ENCODE peak calls at places on chromosome 7, in five cellular contexts. X is K562, F is sigmoid colon, C is AG10803, O is cardiac muscle cell. I is an unnamed sample.

GRCh38 chr7:24725554-24726260 is 31.6 kb downstream of the GSDME start:
- DNase-seq in O (no peak), C (no peak), X (no peak), F (no peak), I (no peak)

GRCh38 chr7:101862280-101863220 is 45.1 kb downstream of the CUX1 start:
- DNase-seq in F (peak), X (peak), C (no peak), O (no peak), I (no peak)

GRCh38 chr7:4888161-4888560 is 4.6 kb upstream of the RADIL start:
- DNase-seq in C (no peak), F (no peak), O (no peak), X (no peak), I (no peak)

GRCh38 chr7:67764312-67764711 is 767.7 kb downstream of the TYW1 start:
- DNase-seq in X (no peak), O (no peak), C (no peak), F (no peak), I (no peak)

GRCh38 chr7:143891457-143891856 is 10.5 kb downstream of the TCAF1 start:
- DNase-seq in C (no peak), X (no peak), O (no peak), F (no peak), I (no peak)

GRCh38 chr7:148336411-148336810 is 254.2 kb upstream of the C7orf33 start:
- DNase-seq in O (no peak), X (no peak), C (no peak), F (no peak), I (no peak)

GRCh38 chr7:94216944-94217461 is 177.7 kb upstream of the COL1A2 start:
- DNase-seq in C (no peak), O (peak), F (no peak), X (no peak), I (no peak)

GRCh38 chr7:134935701-134936100 is 50.6 kb upstream of the AGBL3 start:
- DNase-seq in F (no peak), O (no peak), X (no peak), C (no peak), I (no peak)

GRCh38 chr7:69430502-69431145 is 167.7 kb upstream of the AUTS2 start:
- DNase-seq in F (peak), C (peak), O (peak), X (peak), I (no peak)

GRCh38 chr7:16652888-16653287 is 6.9 kb downstream of the BZW2 start:
- DNase-seq in F (no peak), X (no peak), O (no peak), C (no peak), I (no peak)

GRCh38 chr7:129646369-129647021 is 35.0 kb downstream of the NRF1 start:
- DNase-seq in O (no peak), X (no peak), F (no peak), C (no peak), I (no peak)

GRCh38 chr7:112510032-112510742 is 29.4 kb downstream of the LSMEM1 start:
- DNase-seq in C (peak), O (peak), F (no peak), X (no peak), I (no peak)
- H3K4me3 ChIP-seq in C (no peak), O (no peak), F (no peak), X (no peak), I (no peak)

GRCh38 chr7:27165089-27165654 is at the start of gene HOXA9:
- DNase-seq in C (peak), F (peak), X (no peak), O (no peak), I (peak)
- H3K4me3 ChIP-seq in C (peak), F (peak), X (no peak), O (no peak), I (peak)

GRCh38 chr7:107059468-107059867 is 15.0 kb downstream of the PRKAR2B start:
- DNase-seq in C (no peak), X (no peak), O (no peak), F (no peak), I (no peak)
- H3K4me3 ChIP-seq in C (no peak), X (no peak), O (no peak), F (no peak), I (no peak)

GRCh38 chr7:50362712-50363282 is 58.3 kb downstream of the IKZF1 start:
- DNase-seq in C (no peak), F (no peak), X (no peak), O (no peak), I (no peak)

GRCh38 chr7:50363327-50364060 is 59.0 kb downstream of the IKZF1 start:
- DNase-seq in X (no peak), F (no peak), O (no peak), C (no peak), I (no peak)

GRCh38 chr7:50366311-50366710 is 61.8 kb downstream of the IKZF1 start:
- DNase-seq in C (no peak), F (no peak), O (no peak), X (no peak), I (no peak)

GRCh38 chr7:50367098-50367497 is 62.6 kb downstream of the IKZF1 start:
- DNase-seq in C (no peak), X (no peak), O (no peak), F (no peak), I (no peak)

GRCh38 chr7:50364645-50365044 is 60.1 kb downstream of the IKZF1 start:
- DNase-seq in X (no peak), C (no peak), O (no peak), F (no peak), I (no peak)
- H3K4me3 ChIP-seq in X (no peak), C (no peak), O (no peak), F (no peak), I (no peak)

DNA sequence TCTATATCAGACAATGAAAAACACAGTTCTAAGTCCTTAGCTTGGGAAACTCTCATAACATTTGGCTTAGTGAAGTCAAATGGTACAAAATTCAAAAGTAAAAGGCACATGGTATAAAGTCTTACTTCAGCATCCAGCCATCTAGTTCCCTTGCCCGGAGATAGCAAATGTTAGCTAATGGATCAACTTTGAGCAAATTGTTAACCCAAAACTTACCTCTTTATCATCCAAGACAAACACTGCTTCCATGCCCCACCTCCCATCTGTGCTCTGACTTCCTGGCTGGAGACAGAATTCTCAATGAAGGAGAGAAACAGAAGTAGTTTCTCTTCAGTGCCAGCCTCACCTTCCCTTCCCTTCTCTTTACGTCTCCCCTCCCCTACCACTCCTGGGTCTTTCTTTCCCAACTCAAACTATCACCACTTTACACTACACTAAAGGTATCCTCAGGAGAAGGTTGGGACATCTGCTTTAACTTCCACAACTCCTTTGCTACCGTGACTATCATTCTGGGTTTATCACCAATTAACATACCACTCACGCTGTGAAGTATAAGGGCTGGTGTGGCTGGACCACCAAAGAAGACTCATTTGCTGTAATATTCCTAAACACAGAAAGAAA is 21.2 kb upstream of the ZNRF2 start:
- DNase-seq in X (no peak), O (no peak), C (no peak), F (no peak), I (no peak)
- H3K4me3 ChIP-seq in X (no peak), O (no peak), C (no peak), F (no peak), I (no peak)

DNA sequence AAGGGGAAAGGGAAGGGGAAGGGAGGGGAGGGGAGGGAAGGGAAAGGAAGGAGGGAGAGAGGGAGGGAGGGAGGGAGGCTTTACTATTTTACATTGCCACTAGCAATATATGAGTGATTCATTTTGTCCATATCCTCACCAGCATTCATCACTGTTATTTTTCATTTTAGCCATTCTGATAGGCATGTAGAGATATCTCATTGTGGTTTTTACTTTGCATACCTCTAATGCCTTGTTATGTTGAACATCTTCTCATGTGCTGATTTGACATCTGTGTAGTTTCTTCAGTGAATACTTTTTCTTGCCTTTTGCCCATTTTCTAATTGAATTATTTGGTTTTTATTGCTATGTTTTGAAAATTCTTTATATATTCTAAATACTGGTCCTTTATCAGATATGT is 52.7 kb downstream of the GCC1 start:
- DNase-seq in F (no peak), X (no peak), C (peak), O (no peak), I (no peak)
- H3K4me3 ChIP-seq in F (no peak), X (no peak), C (no peak), O (no peak), I (no peak)

GRCh38 chr7:36736090-36736826 is 12.0 kb upstream of the AOAH start:
- DNase-seq in C (no peak), X (no peak), O (no peak), F (no peak), I (no peak)
- H3K4me3 ChIP-seq in C (no peak), X (no peak), O (no peak), F (no peak), I (no peak)

I was measured in HAP-1.